ENCODE peak calls at places on chromosomes 5 and 9, in nine cellular contexts. One of them, this sample, is unnamed.

GRCh38 chr9:88786291-88787054 is 204.8 kb upstream of the S1PR3 start:
- DNase-seq in glutamatergic neuron: no peak
- DNase-seq in GM13976: no peak
- DNase-seq in tibial nerve: no peak
- DNase-seq in left ventricle myocardium inferior: no peak
- DNase-seq in GM20000: no peak
- DNase-seq in H9: no peak
- DNase-seq in hepatocyte: no peak
- DNase-seq in choroid plexus epithelial cell: peak; percentile 36
- DNase-seq in this sample: no peak

GRCh38 chr9:18905883-18906649 is 126.9 kb downstream of the SAXO1 start:
- DNase-seq in glutamatergic neuron: no peak
- DNase-seq in GM13976: no peak
- DNase-seq in tibial nerve: no peak
- DNase-seq in left ventricle myocardium inferior: no peak
- DNase-seq in GM20000: no peak
- DNase-seq in H9: no peak
- DNase-seq in hepatocyte: no peak
- DNase-seq in choroid plexus epithelial cell: peak; percentile 50
- DNase-seq in this sample: no peak

GRCh38 chr9:113349434-113350337 is at the start of gene BSPRY:
- DNase-seq in glutamatergic neuron: peak; percentile 31
- DNase-seq in GM13976: peak; percentile 68
- DNase-seq in tibial nerve: no peak
- DNase-seq in left ventricle myocardium inferior: no peak
- DNase-seq in GM20000: peak; percentile 75
- DNase-seq in H9: peak; percentile 60
- DNase-seq in hepatocyte: peak; percentile 77
- DNase-seq in choroid plexus epithelial cell: no peak
- DNase-seq in this sample: peak; percentile 50

GRCh38 chr5:17096975-17097695 is 120.3 kb upstream of the BASP1 start:
- DNase-seq in glutamatergic neuron: no peak
- DNase-seq in GM13976: no peak
- DNase-seq in tibial nerve: no peak
- DNase-seq in left ventricle myocardium inferior: no peak
- DNase-seq in GM20000: no peak
- DNase-seq in H9: no peak
- DNase-seq in hepatocyte: peak; percentile 25
- DNase-seq in choroid plexus epithelial cell: peak; percentile 19
- DNase-seq in this sample: no peak

GRCh38 chr5:153831976-153832375 is 206.7 kb downstream of the FAM114A2 start:
- DNase-seq in glutamatergic neuron: no peak
- DNase-seq in GM13976: peak; percentile 22
- DNase-seq in tibial nerve: no peak
- DNase-seq in left ventricle myocardium inferior: no peak
- DNase-seq in GM20000: peak; percentile 14
- DNase-seq in H9: no peak
- DNase-seq in hepatocyte: peak; percentile 56
- DNase-seq in choroid plexus epithelial cell: peak; percentile 50
- DNase-seq in this sample: no peak

GRCh38 chr5:83118471-83118870 is 41.1 kb downstream of the XRCC4 start:
- DNase-seq in glutamatergic neuron: no peak
- DNase-seq in GM13976: no peak
- DNase-seq in tibial nerve: no peak
- DNase-seq in left ventricle myocardium inferior: no peak
- DNase-seq in GM20000: no peak
- DNase-seq in H9: no peak
- DNase-seq in hepatocyte: no peak
- DNase-seq in choroid plexus epithelial cell: no peak
- DNase-seq in this sample: no peak

GRCh38 chr5:92908952-92909351 is 672.1 kb downstream of the NR2F1-AS1 start:
- DNase-seq in glutamatergic neuron: no peak
- DNase-seq in GM13976: no peak
- DNase-seq in tibial nerve: no peak
- DNase-seq in left ventricle myocardium inferior: no peak
- DNase-seq in GM20000: no peak
- DNase-seq in H9: no peak
- DNase-seq in hepatocyte: no peak
- DNase-seq in choroid plexus epithelial cell: no peak
- DNase-seq in this sample: no peak

GRCh38 chr5:93584531-93585053 is 1.6 kb downstream of the NR2F1 start:
- DNase-seq in glutamatergic neuron: peak; percentile 61
- DNase-seq in GM13976: no peak
- DNase-seq in tibial nerve: no peak
- DNase-seq in left ventricle myocardium inferior: no peak
- DNase-seq in GM20000: no peak
- DNase-seq in H9: no peak
- DNase-seq in hepatocyte: no peak
- DNase-seq in choroid plexus epithelial cell: peak; percentile 53
- DNase-seq in this sample: no peak

GRCh38 chr5:160029540-160030139 is 20.7 kb downstream of the TTC1 start:
- DNase-seq in glutamatergic neuron: no peak
- DNase-seq in GM13976: no peak
- DNase-seq in tibial nerve: no peak
- DNase-seq in left ventricle myocardium inferior: no peak
- DNase-seq in GM20000: no peak
- DNase-seq in H9: no peak
- DNase-seq in hepatocyte: no peak
- DNase-seq in choroid plexus epithelial cell: no peak
- DNase-seq in this sample: no peak

GRCh38 chr9:121218357-121219027 is 16.8 kb upstream of the RAB14 start:
- DNase-seq in glutamatergic neuron: no peak
- DNase-seq in GM13976: no peak
- DNase-seq in tibial nerve: no peak
- DNase-seq in left ventricle myocardium inferior: no peak
- DNase-seq in GM20000: no peak
- DNase-seq in H9: no peak
- DNase-seq in hepatocyte: no peak
- DNase-seq in choroid plexus epithelial cell: no peak
- DNase-seq in this sample: no peak

GRCh38 chr9:29875522-29875921 is 2302.2 kb upstream of the C9orf72 start:
- DNase-seq in glutamatergic neuron: no peak
- DNase-seq in GM13976: no peak
- DNase-seq in tibial nerve: no peak
- DNase-seq in left ventricle myocardium inferior: no peak
- DNase-seq in GM20000: no peak
- DNase-seq in H9: no peak
- DNase-seq in hepatocyte: no peak
- DNase-seq in choroid plexus epithelial cell: no peak
- DNase-seq in this sample: no peak

GRCh38 chr5:143322931-143323330 is 80.6 kb downstream of the NR3C1 start:
- DNase-seq in glutamatergic neuron: no peak
- DNase-seq in GM13976: no peak
- DNase-seq in tibial nerve: no peak
- DNase-seq in left ventricle myocardium inferior: no peak
- DNase-seq in GM20000: no peak
- DNase-seq in H9: no peak
- DNase-seq in hepatocyte: no peak
- DNase-seq in choroid plexus epithelial cell: peak; percentile 55
- DNase-seq in this sample: no peak

GRCh38 chr5:59756373-59757035 is 137.0 kb downstream of the PDE4D start:
- DNase-seq in glutamatergic neuron: no peak
- DNase-seq in GM13976: no peak
- DNase-seq in tibial nerve: no peak
- DNase-seq in left ventricle myocardium inferior: no peak
- DNase-seq in GM20000: no peak
- DNase-seq in H9: no peak
- DNase-seq in hepatocyte: peak; percentile 67
- DNase-seq in choroid plexus epithelial cell: no peak
- DNase-seq in this sample: no peak

GRCh38 chr9:123324767-123325183 is 31.2 kb upstream of the CRB2 start:
- DNase-seq in glutamatergic neuron: no peak
- DNase-seq in GM13976: no peak
- DNase-seq in tibial nerve: no peak
- DNase-seq in left ventricle myocardium inferior: no peak
- DNase-seq in GM20000: no peak
- DNase-seq in H9: no peak
- DNase-seq in hepatocyte: no peak
- DNase-seq in choroid plexus epithelial cell: no peak
- DNase-seq in this sample: no peak

GRCh38 chr5:42991477-42992034 is 48.6 kb downstream of the ANXA2R start:
- DNase-seq in glutamatergic neuron: no peak
- DNase-seq in GM13976: peak; percentile 79
- DNase-seq in tibial nerve: no peak
- DNase-seq in left ventricle myocardium inferior: no peak
- DNase-seq in GM20000: peak; percentile 75
- DNase-seq in H9: peak; percentile 32
- DNase-seq in hepatocyte: no peak
- DNase-seq in choroid plexus epithelial cell: no peak
- DNase-seq in this sample: no peak

GRCh38 chr9:20945856-20946255 is 85.6 kb downstream of the HACD4 start:
- DNase-seq in glutamatergic neuron: no peak
- DNase-seq in GM13976: no peak
- DNase-seq in tibial nerve: no peak
- DNase-seq in left ventricle myocardium inferior: no peak
- DNase-seq in GM20000: no peak
- DNase-seq in H9: no peak
- DNase-seq in hepatocyte: no peak
- DNase-seq in choroid plexus epithelial cell: no peak
- DNase-seq in this sample: no peak

GRCh38 chr5:123215929-123216702 is 127.1 kb downstream of the PRDM6 start:
- DNase-seq in glutamatergic neuron: no peak
- DNase-seq in GM13976: no peak
- DNase-seq in tibial nerve: no peak
- DNase-seq in left ventricle myocardium inferior: no peak
- DNase-seq in GM20000: no peak
- DNase-seq in H9: no peak
- DNase-seq in hepatocyte: no peak
- DNase-seq in choroid plexus epithelial cell: no peak
- DNase-seq in this sample: no peak
- TF ChIP-seq CTCF in glutamatergic neuron: no peak
- TF ChIP-seq CTCF in GM13976: no peak
- TF ChIP-seq CTCF in tibial nerve: no peak
- TF ChIP-seq CTCF in left ventricle myocardium inferior: no peak
- TF ChIP-seq CTCF in GM20000: no peak
- TF ChIP-seq CTCF in H9: peak; percentile 46
- TF ChIP-seq CTCF in hepatocyte: no peak
- TF ChIP-seq CTCF in choroid plexus epithelial cell: no peak
- TF ChIP-seq CTCF in this sample: no peak

GRCh38 chr5:19322716-19323485 is 665.1 kb downstream of the CDH18 start:
- DNase-seq in glutamatergic neuron: no peak
- DNase-seq in GM13976: no peak
- DNase-seq in tibial nerve: no peak
- DNase-seq in left ventricle myocardium inferior: no peak
- DNase-seq in GM20000: no peak
- DNase-seq in H9: no peak
- DNase-seq in hepatocyte: peak; percentile 28
- DNase-seq in choroid plexus epithelial cell: peak; percentile 1
- DNase-seq in this sample: no peak

GRCh38 chr5:19314840-19315239 is 673.2 kb downstream of the CDH18 start:
- DNase-seq in glutamatergic neuron: no peak
- DNase-seq in GM13976: no peak
- DNase-seq in tibial nerve: no peak
- DNase-seq in left ventricle myocardium inferior: no peak
- DNase-seq in GM20000: no peak
- DNase-seq in H9: no peak
- DNase-seq in hepatocyte: peak; percentile 23
- DNase-seq in choroid plexus epithelial cell: no peak
- DNase-seq in this sample: no peak

DNA sequence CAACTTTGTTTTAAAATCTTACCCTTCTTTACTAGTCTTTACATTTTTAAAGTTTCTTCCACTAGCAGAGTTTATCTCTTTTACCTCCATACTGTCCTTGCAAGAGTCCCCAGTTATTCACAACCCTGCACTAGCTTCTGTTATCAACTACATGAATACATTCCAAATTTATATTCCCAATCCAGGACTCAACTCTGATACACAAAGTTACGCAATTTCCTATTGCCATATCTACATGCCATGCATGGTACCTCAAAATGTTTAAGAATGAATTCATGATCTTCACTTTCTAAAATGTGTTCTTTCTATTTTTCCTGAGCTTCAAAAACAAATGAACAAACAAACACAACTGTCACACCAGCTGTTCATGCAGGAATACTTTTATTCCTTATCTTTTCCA is 668.7 kb downstream of the CDH18 start:
- DNase-seq in glutamatergic neuron: no peak
- DNase-seq in GM13976: no peak
- DNase-seq in tibial nerve: no peak
- DNase-seq in left ventricle myocardium inferior: no peak
- DNase-seq in GM20000: no peak
- DNase-seq in H9: no peak
- DNase-seq in hepatocyte: no peak
- DNase-seq in choroid plexus epithelial cell: no peak
- DNase-seq in this sample: no peak
- TF ChIP-seq CTCF in glutamatergic neuron: no peak
- TF ChIP-seq CTCF in GM13976: no peak
- TF ChIP-seq CTCF in tibial nerve: no peak
- TF ChIP-seq CTCF in left ventricle myocardium inferior: no peak
- TF ChIP-seq CTCF in GM20000: no peak
- TF ChIP-seq CTCF in H9: no peak
- TF ChIP-seq CTCF in hepatocyte: no peak
- TF ChIP-seq CTCF in choroid plexus epithelial cell: no peak
- TF ChIP-seq CTCF in this sample: no peak

GRCh38 chr5:113038714-113039113 is 62.1 kb downstream of the DCP2 start:
- DNase-seq in glutamatergic neuron: peak; percentile 45
- DNase-seq in GM13976: no peak
- DNase-seq in tibial nerve: no peak
- DNase-seq in left ventricle myocardium inferior: no peak
- DNase-seq in GM20000: no peak
- DNase-seq in H9: no peak
- DNase-seq in hepatocyte: no peak
- DNase-seq in choroid plexus epithelial cell: no peak
- DNase-seq in this sample: no peak
- TF ChIP-seq CTCF in glutamatergic neuron: no peak
- TF ChIP-seq CTCF in GM13976: no peak
- TF ChIP-seq CTCF in tibial nerve: no peak
- TF ChIP-seq CTCF in left ventricle myocardium inferior: no peak
- TF ChIP-seq CTCF in GM20000: no peak
- TF ChIP-seq CTCF in H9: no peak
- TF ChIP-seq CTCF in hepatocyte: no peak
- TF ChIP-seq CTCF in choroid plexus epithelial cell: peak; percentile 14
- TF ChIP-seq CTCF in this sample: no peak

GRCh38 chr5:78300464-78301045 is 6.1 kb upstream of the AP3B1 start:
- DNase-seq in glutamatergic neuron: no peak
- DNase-seq in GM13976: no peak
- DNase-seq in tibial nerve: no peak
- DNase-seq in left ventricle myocardium inferior: no peak
- DNase-seq in GM20000: no peak
- DNase-seq in H9: no peak
- DNase-seq in hepatocyte: no peak
- DNase-seq in choroid plexus epithelial cell: peak; percentile 57
- DNase-seq in this sample: no peak

GRCh38 chr5:78291687-78292086 is 2.8 kb downstream of the AP3B1 start:
- DNase-seq in glutamatergic neuron: no peak
- DNase-seq in GM13976: no peak
- DNase-seq in tibial nerve: no peak
- DNase-seq in left ventricle myocardium inferior: no peak
- DNase-seq in GM20000: no peak
- DNase-seq in H9: no peak
- DNase-seq in hepatocyte: no peak
- DNase-seq in choroid plexus epithelial cell: no peak
- DNase-seq in this sample: no peak

GRCh38 chr5:78294250-78295034 is at the start of gene AP3B1:
- DNase-seq in glutamatergic neuron: peak; percentile 99
- DNase-seq in GM13976: peak; percentile 98
- DNase-seq in tibial nerve: peak; percentile 98
- DNase-seq in left ventricle myocardium inferior: peak; percentile 100
- DNase-seq in GM20000: peak; percentile 94
- DNase-seq in H9: peak; percentile 99
- DNase-seq in hepatocyte: peak; percentile 100
- DNase-seq in choroid plexus epithelial cell: peak; percentile 99
- DNase-seq in this sample: peak; percentile 98

GRCh38 chr5:78293856-78294249 is 645 bp downstream of the AP3B1 start:
- DNase-seq in glutamatergic neuron: no peak
- DNase-seq in GM13976: peak; percentile 26
- DNase-seq in tibial nerve: no peak
- DNase-seq in left ventricle myocardium inferior: no peak
- DNase-seq in GM20000: no peak
- DNase-seq in H9: no peak
- DNase-seq in hepatocyte: no peak
- DNase-seq in choroid plexus epithelial cell: peak; percentile 25
- DNase-seq in this sample: no peak

GRCh38 chr5:78295035-78295961 is 800 bp upstream of the AP3B1 start:
- DNase-seq in glutamatergic neuron: no peak
- DNase-seq in GM13976: peak; percentile 35
- DNase-seq in tibial nerve: no peak
- DNase-seq in left ventricle myocardium inferior: peak; percentile 18
- DNase-seq in GM20000: peak; percentile 34
- DNase-seq in H9: peak; percentile 76
- DNase-seq in hepatocyte: peak; percentile 70
- DNase-seq in choroid plexus epithelial cell: no peak
- DNase-seq in this sample: peak; percentile 64
- TF ChIP-seq CTCF in glutamatergic neuron: peak; percentile 24
- TF ChIP-seq CTCF in GM13976: peak; percentile 25
- TF ChIP-seq CTCF in tibial nerve: no peak
- TF ChIP-seq CTCF in left ventricle myocardium inferior: peak; percentile 23
- TF ChIP-seq CTCF in GM20000: peak; percentile 12
- TF ChIP-seq CTCF in H9: peak; percentile 72
- TF ChIP-seq CTCF in hepatocyte: peak; percentile 37
- TF ChIP-seq CTCF in choroid plexus epithelial cell: peak; percentile 50
- TF ChIP-seq CTCF in this sample: peak; percentile 56